ENCODE peak calls at places on chromosome X, in ten cellular contexts. P is right cardiac atrium; T is GM20000; B is stimulated activated CD8-positive, alpha-beta memory T cell treated with anti-CD3 and anti-CD28 coated beads, Interleukin-7, amount 100 ng/mL, for 1 hour; Z is cerebellum; S is ELF-1; V is pulmonary artery endothelial cell; Y is activated CD4-positive, alpha-beta T cell treated with anti-CD3 and anti-CD28 coated beads, Interleukin-2, amount 50 U/mL, for 24 hours; F is activated naive CD4-positive, alpha-beta T cell treated with anti-CD3 and anti-CD28 coated beads, Interleukin-2, amount 50 U/mL, for 72 hours; G is occipital lobe. X is an unnamed sample.

GRCh38 chrX:149259241-149259640 is 245.9 kb downstream of the IDS start:
- DNase-seq in P (no peak), T (no peak), B (no peak), Z (no peak), S (no peak), V (no peak), Y (no peak), F (no peak), G (no peak), X (no peak)

GRCh38 chrX:120426599-120426998 is 42.5 kb downstream of the LAMP2 start:
- DNase-seq in P (no peak), T (no peak), B (no peak), Z (no peak), S (no peak), V (no peak), Y (no peak), F (no peak), G (no peak), X (no peak)

GRCh38 chrX:154378059-154378798 is 866 bp upstream of the EMD start:
- DNase-seq in P (peak), T (peak), B (no peak), Z (peak), S (no peak), V (no peak), Y (no peak), F (peak), G (no peak), X (peak)

GRCh38 chrX:119552508-119552907 is 12.7 kb downstream of the STEEP1 start:
- DNase-seq in P (no peak), T (no peak), B (no peak), Z (no peak), S (no peak), V (no peak), Y (no peak), F (no peak), G (no peak), X (no peak)

GRCh38 chrX:24982306-24982965 is 33.3 kb downstream of the ARX start:
- DNase-seq in P (no peak), T (no peak), B (no peak), Z (no peak), S (no peak), V (no peak), Y (no peak), F (no peak), G (no peak), X (no peak)

GRCh38 chrX:96407043-96407442 is 277.6 kb upstream of the DIAPH2 start:
- DNase-seq in P (peak), T (no peak), B (no peak), Z (no peak), S (peak), V (no peak), Y (no peak), F (no peak), G (no peak), X (no peak)

GRCh38 chrX:30635630-30636029 is 17.6 kb upstream of the GK start:
- DNase-seq in P (no peak), T (no peak), B (no peak), Z (no peak), S (no peak), V (no peak), Y (no peak), F (no peak), G (no peak), X (no peak)

GRCh38 chrX:46601283-46601682 is 27.7 kb downstream of the CHST7 start:
- DNase-seq in P (no peak), T (no peak), B (no peak), Z (no peak), S (no peak), V (no peak), Y (no peak), F (no peak), G (no peak), X (no peak)

GRCh38 chrX:50157545-50158125 is 43.2 kb downstream of the AKAP4 start:
- DNase-seq in P (no peak), T (no peak), B (no peak), Z (no peak), S (no peak), V (no peak), Y (no peak), F (no peak), G (no peak), X (no peak)

GRCh38 chrX:119605739-119606507 is at the start of gene NKRF:
- DNase-seq in P (peak), T (peak), B (peak), Z (peak), S (peak), V (peak), Y (peak), F (peak), G (peak), X (peak)

GRCh38 chrX:126164689-126165400 is 1.2 kb downstream of the DCAF12L2 start:
- DNase-seq in P (no peak), T (no peak), B (no peak), Z (no peak), S (no peak), V (no peak), Y (no peak), F (no peak), G (no peak), X (no peak)

GRCh38 chrX:121641560-121641959 is 594.1 kb downstream of the GLUD2 start:
- DNase-seq in P (no peak), T (no peak), B (no peak), Z (no peak), S (no peak), V (no peak), Y (no peak), F (no peak), G (no peak), X (no peak)

GRCh38 chrX:122943918-122944317 is 240.2 kb upstream of the GRIA3 start:
- DNase-seq in P (no peak), T (no peak), B (no peak), Z (no peak), S (no peak), V (no peak), Y (no peak), F (no peak), G (no peak), X (no peak)

GRCh38 chrX:356385-357034 is 30.2 kb downstream of the PPP2R3B start:
- DNase-seq in P (no peak), T (no peak), B (no peak), Z (no peak), S (no peak), V (no peak), Y (no peak), F (no peak), G (no peak), X (no peak)

GRCh38 chrX:19790829-19791228 is 96.6 kb downstream of the SH3KBP1 start:
- DNase-seq in P (no peak), T (no peak), B (no peak), Z (no peak), S (no peak), V (no peak), Y (no peak), F (no peak), G (no peak), X (no peak)

GRCh38 chrX:13120017-13120416 is 75.6 kb upstream of the FAM9C start:
- DNase-seq in P (peak), T (no peak), B (no peak), Z (no peak), S (peak), V (peak), Y (no peak), F (no peak), G (no peak), X (no peak)

GRCh38 chrX:22818061-22818460 is 181.7 kb upstream of the DDX53 start:
- DNase-seq in P (no peak), T (no peak), B (no peak), Z (no peak), S (no peak), V (no peak), Y (no peak), F (no peak), G (no peak), X (no peak)

GRCh38 chrX:337331-337831 is 18.8 kb upstream of the GTPBP6 start:
- DNase-seq in P (no peak), T (no peak), B (no peak), Z (no peak), S (no peak), V (no peak), Y (no peak), F (no peak), G (no peak), X (no peak)

GRCh38 chrX:80014141-80014940 is at the start of gene TBX22:
- DNase-seq in P (peak), T (no peak), B (no peak), Z (no peak), S (peak), V (no peak), Y (no peak), F (no peak), G (no peak), X (peak)

GRCh38 chrX:23911436-23911835 is 3.6 kb downstream of the CXorf58 start:
- DNase-seq in P (no peak), T (no peak), B (no peak), Z (no peak), S (no peak), V (no peak), Y (no peak), F (no peak), G (no peak), X (no peak)

GRCh38 chrX:134821370-134821769 is 163.1 kb upstream of the PLAC1 start:
- DNase-seq in P (peak), T (no peak), B (no peak), Z (no peak), S (peak), V (peak), Y (no peak), F (no peak), G (no peak), X (peak)

GRCh38 chrX:44971674-44972073 is 98.7 kb downstream of the KDM6A start:
- DNase-seq in P (no peak), T (no peak), B (no peak), Z (no peak), S (peak), V (no peak), Y (no peak), F (no peak), G (no peak), X (no peak)

X was measured in H9.